ENCODE peak calls at places on chromosomes 12 and 14, in four cellular contexts. B is upper lobe of right lung, H is Peyer's patch, R is tibial nerve. A is an unnamed sample.

GRCh38 chr12:12983420-12984035 is 16.5 kb downstream of the HEBP1 start:
- DNase-seq in B (no peak), H (no peak), R (peak; percentile 82), A (no peak)

GRCh38 chr14:53496668-53497067 is 343.5 kb upstream of the DDHD1 start:
- DNase-seq in B (no peak), H (no peak), R (no peak), A (no peak)

GRCh38 chr14:69877492-69877891 is 1.7 kb upstream of the SMOC1 start:
- DNase-seq in B (no peak), H (no peak), R (no peak), A (no peak)

GRCh38 chr12:87939182-87939581 is 90.0 kb downstream of the C12orf50 start:
- DNase-seq in B (no peak), H (no peak), R (no peak), A (no peak)

GRCh38 chr14:69464379-69464778 is 20.1 kb upstream of the PLEKHD1 start:
- DNase-seq in B (no peak), H (no peak), R (no peak), A (no peak)

GRCh38 chr12:45415393-45415817 is 199.5 kb downstream of the ANO6 start:
- DNase-seq in B (no peak), H (no peak), R (peak; percentile 13), A (no peak)

GRCh38 chr12:70733385-70733784 is 96.2 kb upstream of the PTPRB start:
- DNase-seq in B (no peak), H (no peak), R (peak; percentile 44), A (no peak)

GRCh38 chr14:88802596-88802995 is 9.8 kb upstream of the EML5 start:
- DNase-seq in B (no peak), H (no peak), R (no peak), A (no peak)

GRCh38 chr12:120960657-120961056 is 17.7 kb upstream of the HNF1A start:
- DNase-seq in B (no peak), H (no peak), R (no peak), A (no peak)

GRCh38 chr12:116317986-116318737 is 40.7 kb upstream of the MED13L start:
- DNase-seq in B (peak; percentile 69), H (no peak), R (no peak), A (peak; percentile 60)

GRCh38 chr12:94922561-94922960 is 80.9 kb downstream of the NDUFA12 start:
- DNase-seq in B (no peak), H (no peak), R (no peak), A (no peak)

GRCh38 chr14:19917243-19917642 is 3.2 kb upstream of the OR4K5 start:
- DNase-seq in B (no peak), H (no peak), R (no peak), A (no peak)

GRCh38 chr14:71780075-71780474 is 152.2 kb upstream of the RGS6 start:
- DNase-seq in B (no peak), H (no peak), R (no peak), A (no peak)

GRCh38 chr12:95605875-95606274 is 54.6 kb upstream of the USP44 start:
- DNase-seq in B (no peak), H (no peak), R (no peak), A (no peak)

GRCh38 chr12:104748790-104749189 is 209.3 kb downstream of the SLC41A2 start:
- DNase-seq in B (no peak), H (no peak), R (no peak), A (no peak)

GRCh38 chr14:105702275-105702817 is 176.0 kb downstream of the TMEM121 start:
- DNase-seq in B (peak; percentile 29), H (no peak), R (no peak), A (no peak)

GRCh38 chr14:61598980-61599379 is 96.3 kb upstream of the HIF1A start:
- DNase-seq in B (no peak), H (no peak), R (no peak), A (no peak)

GRCh38 chr12:81274619-81275018 is 196.7 kb downstream of the ACSS3 start:
- DNase-seq in B (no peak), H (no peak), R (no peak), A (no peak)

GRCh38 chr12:93467351-93468007 is at the start of gene MRPL42:
- DNase-seq in B (peak; percentile 95), H (peak; percentile 97), R (peak; percentile 91), A (peak; percentile 94)

GRCh38 chr14:52553002-52553670 is 500 bp downstream of the GPR137C start:
- DNase-seq in B (peak; percentile 71), H (no peak), R (no peak), A (peak; percentile 66)

GRCh38 chr12:107650977-107651376 is 34.6 kb upstream of the PWP1 start:
- DNase-seq in B (no peak), H (no peak), R (no peak), A (no peak)

GRCh38 chr12:100858658-100859057 is 64.1 kb downstream of the ANO4 start:
- DNase-seq in B (no peak), H (no peak), R (no peak), A (no peak)

GRCh38 chr14:53128303-53128702 is 24.8 kb downstream of the DDHD1 start:
- DNase-seq in B (no peak), H (no peak), R (no peak), A (no peak)

GRCh38 chr12:32270818-32271710 is 128.3 kb upstream of the FGD4 start:
- DNase-seq in B (no peak), H (no peak), R (no peak), A (no peak)

GRCh38 chr12:86513206-86513605 is 257.0 kb upstream of the MGAT4C start:
- DNase-seq in B (no peak), H (no peak), R (no peak), A (no peak)

GRCh38 chr12:122837306-122838265 is 2.3 kb downstream of the HIP1R start:
- DNase-seq in B (no peak), H (peak; percentile 55), R (no peak), A (peak; percentile 28)

GRCh38 chr12:13980548-13981295 is 680 bp downstream of the GRIN2B start:
- DNase-seq in B (no peak), H (peak; percentile 44), R (no peak), A (no peak)

DNA sequence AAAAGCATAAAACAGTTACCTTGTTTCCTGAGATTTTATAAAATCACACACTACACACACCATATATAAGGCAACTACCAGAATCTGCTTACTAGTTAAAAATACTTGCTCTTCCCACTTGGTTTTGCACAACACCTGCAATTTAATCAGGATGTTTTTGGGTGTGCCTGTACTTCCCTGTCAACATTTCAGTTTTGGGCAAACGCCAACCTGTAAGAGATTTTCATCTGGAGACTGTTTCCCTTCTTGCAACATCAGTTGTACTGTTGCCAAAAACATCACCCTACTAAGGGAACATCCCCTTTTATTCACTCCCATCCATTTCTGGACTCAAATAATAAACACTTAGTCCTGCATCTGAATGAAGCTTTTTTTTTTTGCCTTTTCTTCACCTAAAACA is 172.3 kb downstream of the DUSP6 start:
- DNase-seq in B (no peak), H (no peak), R (peak; percentile 95), A (no peak)
- H3K4me1 ChIP-seq in B (peaks cover 12% of the 10 kb centered on the region), H (no peaks in the 10 kb centered on the region), R (peaks cover 24% of the 10 kb centered on the region), A (peaks cover 23% of the 10 kb centered on the region)

DNA sequence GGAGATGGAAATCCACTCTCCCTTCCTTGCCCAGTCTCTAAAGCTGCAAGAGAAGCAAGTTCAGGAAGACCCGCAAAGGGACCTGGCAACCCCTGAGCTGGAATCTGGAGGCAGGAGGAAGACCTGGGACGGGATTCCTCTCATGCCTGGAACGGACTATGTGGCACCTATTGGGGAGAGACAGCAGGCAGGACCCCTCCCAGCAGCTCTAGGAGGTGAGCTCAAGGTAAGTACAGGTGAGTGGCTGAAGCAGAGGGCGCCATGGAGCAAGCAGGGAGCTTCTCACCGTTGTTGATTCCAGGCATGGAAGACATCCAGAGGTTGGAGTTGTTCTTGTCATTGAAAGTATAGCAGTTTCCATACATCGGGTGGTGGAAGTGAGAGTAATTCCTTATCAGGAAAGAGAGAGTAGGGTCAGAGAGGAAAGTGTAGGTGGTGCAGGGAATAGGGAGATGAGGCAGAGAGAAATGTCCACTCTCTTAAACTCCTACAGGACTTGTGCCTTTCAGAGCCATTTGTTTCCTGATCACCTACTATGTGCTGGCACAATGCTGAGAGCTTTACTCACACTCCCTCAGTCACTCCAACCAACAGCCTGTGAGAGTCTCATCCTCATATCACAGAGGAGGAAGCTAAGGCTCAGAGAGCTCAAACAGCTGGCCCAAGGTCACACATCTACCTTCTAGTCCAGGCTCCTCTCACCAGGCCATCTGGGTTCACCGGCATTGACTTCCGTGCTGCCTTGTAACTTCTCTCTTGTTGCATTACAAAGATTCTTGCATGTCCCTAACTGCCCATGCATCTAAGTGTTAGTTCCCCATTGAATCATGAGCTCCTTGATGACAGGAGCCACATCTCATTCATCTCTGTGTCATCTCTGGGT is 13.9 kb upstream of the TNFRSF1A start:
- DNase-seq in B (no peak), H (no peak), R (no peak), A (no peak)
- TF ChIP-seq CTCF in B (no peak), H (no peak), R (no peak), A (no peak)

GRCh38 chr12:131610181-131610580 is 100.7 kb upstream of the SFSWAP start:
- DNase-seq in B (no peak), H (no peak), R (no peak), A (no peak)

GRCh38 chr12:131613186-131613585 is 97.7 kb upstream of the SFSWAP start:
- DNase-seq in B (no peak), H (no peak), R (no peak), A (no peak)

GRCh38 chr12:131612092-131612755 is 98.7 kb upstream of the SFSWAP start:
- DNase-seq in B (no peak), H (no peak), R (no peak), A (no peak)

GRCh38 chr12:131610891-131611290 is 100.0 kb upstream of the SFSWAP start:
- DNase-seq in B (no peak), H (no peak), R (no peak), A (no peak)

DNA sequence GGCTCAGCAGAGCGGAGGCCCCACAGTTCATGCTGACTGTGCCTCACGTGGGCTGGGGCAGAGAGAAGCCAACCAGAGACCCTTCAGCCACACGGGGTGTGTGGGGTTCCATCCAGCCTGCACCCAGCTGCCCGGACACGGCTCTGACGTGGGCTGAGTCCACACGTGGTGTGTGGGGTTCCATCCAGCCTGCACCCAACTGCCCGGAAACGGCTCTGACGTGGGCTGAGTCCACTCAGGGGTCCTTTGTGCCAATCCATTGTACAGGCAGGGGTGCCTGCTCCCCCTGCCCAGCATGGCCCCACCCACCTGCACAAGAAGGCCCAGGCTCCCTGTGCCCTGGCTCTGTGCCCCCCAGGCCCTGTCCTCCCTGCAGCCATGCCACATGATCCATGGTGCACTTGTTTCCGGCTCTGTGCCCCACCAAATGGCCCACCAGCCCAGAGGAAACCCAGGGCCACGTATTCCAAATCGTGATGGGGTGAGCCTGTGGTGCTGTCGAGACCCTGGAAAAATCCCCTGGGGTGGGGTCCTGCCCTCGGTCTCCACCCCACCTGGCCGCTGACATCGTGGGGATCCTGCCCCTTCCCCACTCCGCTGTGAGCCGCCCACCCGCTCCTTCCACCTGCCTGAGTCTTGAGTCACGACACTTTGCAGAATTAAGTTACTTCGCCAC is 99.3 kb upstream of the SFSWAP start:
- DNase-seq in B (no peak), H (no peak), R (no peak), A (no peak)
- H3K27ac ChIP-seq in B (no peak overlapping the region), H (no peak overlapping the region), R (no peak overlapping the region), A (no peak overlapping the region)

GRCh38 chr12:26728205-26729050 is 104.6 kb downstream of the ITPR2 start:
- DNase-seq in B (no peak), H (no peak), R (no peak), A (no peak)
- H3K4me1 ChIP-seq in B (peaks cover 8% of the 10 kb centered on the region), H (no peaks in the 10 kb centered on the region), R (peaks cover 40% of the 10 kb centered on the region), A (peaks cover 36% of the 10 kb centered on the region)

DNA sequence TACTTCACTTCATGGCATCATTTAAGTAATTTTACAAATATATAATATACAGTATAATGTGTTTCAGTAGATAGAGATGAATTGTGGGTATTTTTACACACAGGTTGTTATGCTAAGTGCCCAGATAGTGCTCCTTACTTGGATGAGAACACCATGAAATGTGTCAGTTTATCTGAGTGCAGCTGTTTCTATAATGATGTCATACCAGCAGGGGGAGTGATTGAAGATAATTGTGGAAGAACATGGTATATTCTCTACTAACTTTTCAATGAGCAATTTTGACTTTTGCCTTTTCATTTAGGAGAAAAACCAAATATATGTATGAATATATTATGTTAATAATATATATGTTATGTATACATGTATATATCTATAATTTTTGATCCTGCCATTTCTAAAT is 221.6 kb downstream of the LRRK2 start:
- DNase-seq in B (no peak), H (no peak), R (no peak), A (no peak)
- TF ChIP-seq CTCF in B (peak; percentile 41), H (no peak), R (no peak), A (no peak)

A was measured in lower lobe of right lung.